ENCODE peak calls at places on chromosomes 3 and 15, in ten cellular contexts. One of them, this sample, is unnamed.

GRCh38 chr3:14804835-14805780 is 13.7 kb upstream of the FGD5 start:
- DNase-seq in tibial artery: no peak
- DNase-seq in brain microvascular endothelial cell: no peak
- DNase-seq in K562: peak
- DNase-seq in spleen: peak
- DNase-seq in epithelial cell of esophagus: peak
- DNase-seq in PC-9: no peak
- DNase-seq in fibroblast of pulmonary artery: no peak
- DNase-seq in pancreas: no peak
- DNase-seq in kidney epithelial cell: no peak
- DNase-seq in this sample: no peak

GRCh38 chr3:136476280-136476679 is 226.1 kb downstream of the PCCB start:
- DNase-seq in PC-9: no peak
- DNase-seq in tibial artery: no peak
- DNase-seq in pancreas: no peak
- DNase-seq in brain microvascular endothelial cell: no peak
- DNase-seq in fibroblast of pulmonary artery: no peak
- DNase-seq in K562: no peak
- DNase-seq in kidney epithelial cell: no peak
- DNase-seq in spleen: no peak
- DNase-seq in epithelial cell of esophagus: no peak
- DNase-seq in this sample: no peak

GRCh38 chr3:42741796-42742195 is 31.3 kb downstream of the CCDC13 start:
- DNase-seq in tibial artery: no peak
- DNase-seq in epithelial cell of esophagus: no peak
- DNase-seq in spleen: no peak
- DNase-seq in PC-9: no peak
- DNase-seq in pancreas: no peak
- DNase-seq in K562: no peak
- DNase-seq in kidney epithelial cell: no peak
- DNase-seq in brain microvascular endothelial cell: no peak
- DNase-seq in fibroblast of pulmonary artery: no peak
- DNase-seq in this sample: no peak

GRCh38 chr15:74438696-74439316 is 5.0 kb upstream of the SEMA7A start:
- DNase-seq in epithelial cell of esophagus: peak
- DNase-seq in kidney epithelial cell: no peak
- DNase-seq in K562: peak
- DNase-seq in PC-9: peak
- DNase-seq in spleen: peak
- DNase-seq in brain microvascular endothelial cell: peak
- DNase-seq in tibial artery: peak
- DNase-seq in pancreas: peak
- DNase-seq in fibroblast of pulmonary artery: peak
- DNase-seq in this sample: peak

GRCh38 chr3:117616213-117616612 is 906.6 kb downstream of the TUSC7 start:
- DNase-seq in brain microvascular endothelial cell: no peak
- DNase-seq in kidney epithelial cell: no peak
- DNase-seq in fibroblast of pulmonary artery: no peak
- DNase-seq in spleen: no peak
- DNase-seq in pancreas: no peak
- DNase-seq in tibial artery: no peak
- DNase-seq in epithelial cell of esophagus: no peak
- DNase-seq in PC-9: no peak
- DNase-seq in K562: no peak
- DNase-seq in this sample: no peak

GRCh38 chr15:97301166-97301565 is 659.3 kb upstream of the ARRDC4 start:
- DNase-seq in fibroblast of pulmonary artery: no peak
- DNase-seq in K562: no peak
- DNase-seq in PC-9: no peak
- DNase-seq in epithelial cell of esophagus: no peak
- DNase-seq in pancreas: no peak
- DNase-seq in spleen: peak
- DNase-seq in kidney epithelial cell: no peak
- DNase-seq in brain microvascular endothelial cell: no peak
- DNase-seq in tibial artery: no peak
- DNase-seq in this sample: no peak

GRCh38 chr3:172314616-172315015 is 133.6 kb downstream of the GHSR start:
- DNase-seq in epithelial cell of esophagus: no peak
- DNase-seq in kidney epithelial cell: no peak
- DNase-seq in brain microvascular endothelial cell: no peak
- DNase-seq in PC-9: no peak
- DNase-seq in spleen: no peak
- DNase-seq in pancreas: no peak
- DNase-seq in fibroblast of pulmonary artery: no peak
- DNase-seq in tibial artery: no peak
- DNase-seq in K562: no peak
- DNase-seq in this sample: peak

GRCh38 chr15:48671381-48672022 is 26.0 kb upstream of the FBN1 start:
- DNase-seq in K562: peak
- DNase-seq in kidney epithelial cell: no peak
- DNase-seq in fibroblast of pulmonary artery: peak
- DNase-seq in tibial artery: peak
- DNase-seq in spleen: no peak
- DNase-seq in pancreas: no peak
- DNase-seq in brain microvascular endothelial cell: peak
- DNase-seq in epithelial cell of esophagus: peak
- DNase-seq in PC-9: no peak
- DNase-seq in this sample: no peak

GRCh38 chr3:129687586-129688125 is 81.2 kb upstream of the PLXND1 start:
- DNase-seq in pancreas: no peak
- DNase-seq in spleen: no peak
- DNase-seq in PC-9: no peak
- DNase-seq in tibial artery: no peak
- DNase-seq in epithelial cell of esophagus: no peak
- DNase-seq in fibroblast of pulmonary artery: no peak
- DNase-seq in brain microvascular endothelial cell: no peak
- DNase-seq in kidney epithelial cell: no peak
- DNase-seq in K562: no peak
- DNase-seq in this sample: no peak

GRCh38 chr3:180002006-180002405 is 34.7 kb downstream of the PEX5L start:
- DNase-seq in pancreas: no peak
- DNase-seq in PC-9: no peak
- DNase-seq in spleen: no peak
- DNase-seq in tibial artery: no peak
- DNase-seq in brain microvascular endothelial cell: no peak
- DNase-seq in K562: no peak
- DNase-seq in kidney epithelial cell: no peak
- DNase-seq in fibroblast of pulmonary artery: no peak
- DNase-seq in epithelial cell of esophagus: no peak
- DNase-seq in this sample: no peak

GRCh38 chr3:25830373-25831305 is 40.7 kb downstream of the OXSM start:
- DNase-seq in pancreas: no peak
- DNase-seq in K562: no peak
- DNase-seq in fibroblast of pulmonary artery: no peak
- DNase-seq in PC-9: no peak
- DNase-seq in brain microvascular endothelial cell: no peak
- DNase-seq in spleen: no peak
- DNase-seq in epithelial cell of esophagus: no peak
- DNase-seq in tibial artery: no peak
- DNase-seq in kidney epithelial cell: no peak
- DNase-seq in this sample: no peak

GRCh38 chr3:120498947-120499346 is 48.2 kb upstream of the FSTL1 start:
- DNase-seq in spleen: no peak
- DNase-seq in tibial artery: no peak
- DNase-seq in K562: no peak
- DNase-seq in epithelial cell of esophagus: peak
- DNase-seq in pancreas: no peak
- DNase-seq in fibroblast of pulmonary artery: peak
- DNase-seq in kidney epithelial cell: peak
- DNase-seq in PC-9: peak
- DNase-seq in brain microvascular endothelial cell: peak
- DNase-seq in this sample: no peak

GRCh38 chr3:69326821-69327433 is 59.0 kb downstream of the FRMD4B start:
- DNase-seq in pancreas: no peak
- DNase-seq in PC-9: no peak
- DNase-seq in K562: no peak
- DNase-seq in brain microvascular endothelial cell: no peak
- DNase-seq in tibial artery: no peak
- DNase-seq in kidney epithelial cell: no peak
- DNase-seq in fibroblast of pulmonary artery: no peak
- DNase-seq in spleen: no peak
- DNase-seq in epithelial cell of esophagus: no peak
- DNase-seq in this sample: no peak

DNA sequence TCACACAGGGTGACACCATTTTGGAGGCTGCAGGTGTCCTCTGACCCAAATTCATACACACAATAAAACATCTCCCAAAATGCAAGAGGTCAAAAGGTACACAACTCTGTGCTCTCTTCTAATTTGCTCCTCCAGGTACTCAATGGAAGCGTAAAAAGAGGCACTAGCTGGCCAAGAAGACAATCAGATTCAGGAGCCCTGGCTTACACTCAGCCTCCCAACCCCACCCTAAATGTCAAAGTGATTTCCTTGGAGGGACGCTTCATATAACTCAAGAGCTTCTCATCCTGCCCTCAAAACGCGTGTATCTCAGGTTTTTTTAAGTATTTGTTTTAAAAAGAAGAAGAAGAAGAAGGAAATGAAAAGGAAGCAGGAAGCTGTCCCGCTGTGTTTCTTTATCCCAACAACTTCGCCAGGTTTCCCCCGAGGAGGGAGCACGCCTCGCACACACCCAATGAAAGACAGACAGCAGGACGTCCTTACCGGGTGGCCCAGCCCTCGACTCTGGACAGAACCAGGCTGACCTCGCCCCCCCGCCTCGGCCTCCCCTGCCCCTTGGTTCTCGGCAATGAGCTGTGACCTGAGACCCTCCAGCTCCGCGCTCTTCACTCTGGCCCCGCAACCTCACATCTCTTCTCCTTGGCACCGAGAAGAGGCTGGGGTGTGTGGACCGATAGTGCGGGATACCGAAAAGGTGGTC is 620.7 kb upstream of the ZNF385D start:
- DNase-seq in PC-9: no peak
- DNase-seq in K562: no peak
- DNase-seq in tibial artery: no peak
- DNase-seq in pancreas: no peak
- DNase-seq in kidney epithelial cell: no peak
- DNase-seq in spleen: no peak
- DNase-seq in epithelial cell of esophagus: no peak
- DNase-seq in brain microvascular endothelial cell: no peak
- DNase-seq in fibroblast of pulmonary artery: no peak
- DNase-seq in this sample: no peak
- H3K4me3 ChIP-seq in PC-9: no peak
- H3K4me3 ChIP-seq in K562: no peak
- H3K4me3 ChIP-seq in tibial artery: peak
- H3K4me3 ChIP-seq in pancreas: no peak
- H3K4me3 ChIP-seq in kidney epithelial cell: peak
- H3K4me3 ChIP-seq in spleen: no peak
- H3K4me3 ChIP-seq in epithelial cell of esophagus: no peak
- H3K4me3 ChIP-seq in brain microvascular endothelial cell: peak
- H3K4me3 ChIP-seq in fibroblast of pulmonary artery: no peak
- H3K4me3 ChIP-seq in this sample: no peak

GRCh38 chr3:6088433-6088832 is 772.5 kb upstream of the GRM7 start:
- DNase-seq in fibroblast of pulmonary artery: no peak
- DNase-seq in pancreas: no peak
- DNase-seq in epithelial cell of esophagus: no peak
- DNase-seq in brain microvascular endothelial cell: no peak
- DNase-seq in K562: no peak
- DNase-seq in tibial artery: no peak
- DNase-seq in spleen: no peak
- DNase-seq in kidney epithelial cell: no peak
- DNase-seq in PC-9: no peak
- DNase-seq in this sample: no peak
- TF ChIP-seq CTCF in fibroblast of pulmonary artery: no peak
- TF ChIP-seq CTCF in pancreas: no peak
- TF ChIP-seq CTCF in epithelial cell of esophagus: no peak
- TF ChIP-seq CTCF in brain microvascular endothelial cell: no peak
- TF ChIP-seq CTCF in K562: no peak
- TF ChIP-seq CTCF in tibial artery: no peak
- TF ChIP-seq CTCF in spleen: no peak
- TF ChIP-seq CTCF in kidney epithelial cell: no peak
- TF ChIP-seq CTCF in PC-9: peak
- TF ChIP-seq CTCF in this sample: peak

GRCh38 chr3:29555590-29555989 is 274.7 kb downstream of the RBMS3 start:
- DNase-seq in brain microvascular endothelial cell: no peak
- DNase-seq in tibial artery: no peak
- DNase-seq in PC-9: no peak
- DNase-seq in pancreas: no peak
- DNase-seq in fibroblast of pulmonary artery: peak
- DNase-seq in K562: no peak
- DNase-seq in spleen: no peak
- DNase-seq in epithelial cell of esophagus: no peak
- DNase-seq in kidney epithelial cell: no peak
- DNase-seq in this sample: no peak

GRCh38 chr3:29554584-29554983 is 273.7 kb downstream of the RBMS3 start:
- DNase-seq in PC-9: no peak
- DNase-seq in spleen: no peak
- DNase-seq in brain microvascular endothelial cell: no peak
- DNase-seq in K562: no peak
- DNase-seq in epithelial cell of esophagus: no peak
- DNase-seq in pancreas: no peak
- DNase-seq in tibial artery: no peak
- DNase-seq in fibroblast of pulmonary artery: no peak
- DNase-seq in kidney epithelial cell: no peak
- DNase-seq in this sample: no peak

GRCh38 chr3:29557825-29558224 is 277.0 kb downstream of the RBMS3 start:
- DNase-seq in fibroblast of pulmonary artery: no peak
- DNase-seq in K562: no peak
- DNase-seq in tibial artery: no peak
- DNase-seq in spleen: no peak
- DNase-seq in PC-9: no peak
- DNase-seq in pancreas: no peak
- DNase-seq in brain microvascular endothelial cell: no peak
- DNase-seq in kidney epithelial cell: no peak
- DNase-seq in epithelial cell of esophagus: no peak
- DNase-seq in this sample: no peak

GRCh38 chr3:29557186-29557585 is 276.3 kb downstream of the RBMS3 start:
- DNase-seq in epithelial cell of esophagus: no peak
- DNase-seq in tibial artery: no peak
- DNase-seq in pancreas: no peak
- DNase-seq in fibroblast of pulmonary artery: no peak
- DNase-seq in brain microvascular endothelial cell: no peak
- DNase-seq in PC-9: no peak
- DNase-seq in spleen: no peak
- DNase-seq in kidney epithelial cell: no peak
- DNase-seq in K562: no peak
- DNase-seq in this sample: no peak

GRCh38 chr3:29552036-29552435 is 271.2 kb downstream of the RBMS3 start:
- DNase-seq in fibroblast of pulmonary artery: peak
- DNase-seq in spleen: no peak
- DNase-seq in kidney epithelial cell: no peak
- DNase-seq in tibial artery: no peak
- DNase-seq in pancreas: no peak
- DNase-seq in brain microvascular endothelial cell: peak
- DNase-seq in epithelial cell of esophagus: no peak
- DNase-seq in PC-9: no peak
- DNase-seq in K562: no peak
- DNase-seq in this sample: no peak
- H3K4me3 ChIP-seq in fibroblast of pulmonary artery: no peak
- H3K4me3 ChIP-seq in spleen: no peak
- H3K4me3 ChIP-seq in kidney epithelial cell: no peak
- H3K4me3 ChIP-seq in tibial artery: no peak
- H3K4me3 ChIP-seq in pancreas: no peak
- H3K4me3 ChIP-seq in brain microvascular endothelial cell: no peak
- H3K4me3 ChIP-seq in epithelial cell of esophagus: no peak
- H3K4me3 ChIP-seq in PC-9: no peak
- H3K4me3 ChIP-seq in K562: no peak
- H3K4me3 ChIP-seq in this sample: no peak

GRCh38 chr3:119494597-119494996 is 3.8 kb upstream of the TIMMDC1 start:
- DNase-seq in spleen: no peak
- DNase-seq in pancreas: no peak
- DNase-seq in kidney epithelial cell: no peak
- DNase-seq in fibroblast of pulmonary artery: no peak
- DNase-seq in tibial artery: no peak
- DNase-seq in PC-9: no peak
- DNase-seq in K562: no peak
- DNase-seq in epithelial cell of esophagus: no peak
- DNase-seq in brain microvascular endothelial cell: no peak
- DNase-seq in this sample: no peak
- TF ChIP-seq CTCF in spleen: no peak
- TF ChIP-seq CTCF in pancreas: no peak
- TF ChIP-seq CTCF in kidney epithelial cell: no peak
- TF ChIP-seq CTCF in fibroblast of pulmonary artery: peak
- TF ChIP-seq CTCF in tibial artery: no peak
- TF ChIP-seq CTCF in PC-9: no peak
- TF ChIP-seq CTCF in K562: peak
- TF ChIP-seq CTCF in epithelial cell of esophagus: peak
- TF ChIP-seq CTCF in brain microvascular endothelial cell: peak
- TF ChIP-seq CTCF in this sample: no peak